ENCODE peak calls at places on chromosomes 2 and 18, in five cellular contexts. A, L, Q, B and Y are unnamed samples.

GRCh38 chr2:171670655-171671054 is 16.6 kb upstream of the DYNC1I2 start:
- DNase-seq in B (no peak), Q (no peak), L (no peak), A (no peak), Y (no peak)

GRCh38 chr2:75224636-75225094 is 25.3 kb upstream of the TACR1 start:
- DNase-seq in Q (peak; percentile 70), A (no peak), B (no peak), L (no peak), Y (no peak)

GRCh38 chr2:131104487-131105155 is 515 bp upstream of the PLEKHB2 start:
- DNase-seq in Q (peak; percentile 89), B (peak; percentile 87), L (no peak), A (peak; percentile 85), Y (no peak)

GRCh38 chr2:234249873-234250272 is 199.4 kb downstream of the SPP2 start:
- DNase-seq in A (no peak), B (no peak), L (peak; percentile 77), Q (no peak), Y (no peak)

GRCh38 chr2:231059756-231060155 is 3.1 kb downstream of the PSMD1 start:
- DNase-seq in L (no peak), B (no peak), A (no peak), Q (no peak), Y (no peak)

GRCh38 chr18:69956037-69956436 is 8.4 kb upstream of the CD226 start:
- DNase-seq in L (no peak), Q (no peak), A (no peak), B (no peak), Y (no peak)

GRCh38 chr2:10918661-10919414 is 7.1 kb downstream of the KCNF1 start:
- DNase-seq in A (peak; percentile 65), L (no peak), Q (peak; percentile 47), B (no peak), Y (no peak)

GRCh38 chr2:38293152-38293865 is 83.8 kb downstream of the ATL2 start:
- DNase-seq in B (no peak), A (no peak), Q (no peak), L (no peak), Y (no peak)

GRCh38 chr2:134539946-134540345 is 178.9 kb downstream of the TMEM163 start:
- DNase-seq in A (no peak), B (no peak), Q (peak; percentile 42), L (no peak), Y (no peak)

GRCh38 chr2:240149943-240150784 is 9.7 kb upstream of the OTOS start:
- DNase-seq in L (no peak), B (peak; percentile 30), Q (no peak), A (peak; percentile 16), Y (no peak)

GRCh38 chr2:109331864-109332848 is 203.2 kb downstream of the SH3RF3 start:
- DNase-seq in Q (peak; percentile 46), A (peak; percentile 68), B (peak; percentile 41), L (peak; percentile 69), Y (no peak)

GRCh38 chr2:69948032-69948962 is 13.1 kb downstream of the ASPRV1 start:
- DNase-seq in L (no peak), Q (no peak), B (no peak), A (no peak), Y (no peak)

GRCh38 chr2:179686718-179687342 is 174.6 kb downstream of the ZNF385B start:
- DNase-seq in A (no peak), Q (no peak), L (no peak), B (no peak), Y (no peak)

GRCh38 chr2:129849559-129850160 is 129.8 kb upstream of the RAB6C start:
- DNase-seq in L (peak; percentile 19), B (no peak), Q (peak; percentile 81), A (no peak), Y (peak; percentile 80)

GRCh38 chr2:172113617-172114016 is 10.9 kb upstream of the DLX2 start:
- DNase-seq in Q (no peak), A (no peak), L (no peak), B (no peak), Y (no peak)

GRCh38 chr2:144834954-144835633 is 315.2 kb upstream of the ZEB2 start:
- DNase-seq in L (no peak), Q (no peak), B (no peak), A (peak; percentile 24), Y (peak; percentile 78)

GRCh38 chr2:48305569-48305968 is 224.4 kb upstream of the STON1 start:
- DNase-seq in L (no peak), Q (no peak), B (no peak), A (no peak), Y (no peak)